ENCODE peak calls at places on chromosomes 6 and 20, in six cellular contexts. One of them, this sample, is unnamed.

GRCh38 chr6:123838612-123839279 is 35.1 kb downstream of the NKAIN2 start:
- DNase-seq in IMR-90: no peak
- DNase-seq in RWPE2: no peak
- DNase-seq in heart right ventricle: no peak
- DNase-seq in psoas muscle: no peak
- DNase-seq in hepatocyte: no peak
- DNase-seq in this sample: no peak

GRCh38 chr20:51153867-51154707 is 131.2 kb upstream of the KCNG1 start:
- DNase-seq in IMR-90: no peak
- DNase-seq in RWPE2: peak; percentile 59
- DNase-seq in heart right ventricle: no peak
- DNase-seq in psoas muscle: no peak
- DNase-seq in hepatocyte: no peak
- DNase-seq in this sample: no peak

GRCh38 chr6:28589234-28589951 is 63.7 kb downstream of the GPX5 start:
- DNase-seq in IMR-90: peak; percentile 95
- DNase-seq in RWPE2: peak; percentile 77
- DNase-seq in heart right ventricle: no peak
- DNase-seq in psoas muscle: no peak
- DNase-seq in hepatocyte: peak; percentile 91
- DNase-seq in this sample: peak; percentile 93

GRCh38 chr6:43492673-43493072 is 15.3 kb downstream of the TJAP1 start:
- DNase-seq in IMR-90: peak; percentile 46
- DNase-seq in RWPE2: no peak
- DNase-seq in heart right ventricle: no peak
- DNase-seq in psoas muscle: no peak
- DNase-seq in hepatocyte: no peak
- DNase-seq in this sample: no peak

GRCh38 chr6:166553563-166554271 is 32.8 kb downstream of the RAMACL start:
- DNase-seq in IMR-90: peak; percentile 94
- DNase-seq in RWPE2: no peak
- DNase-seq in heart right ventricle: peak; percentile 59
- DNase-seq in psoas muscle: peak; percentile 73
- DNase-seq in hepatocyte: no peak
- DNase-seq in this sample: no peak

GRCh38 chr6:120774275-120774674 is 560.0 kb downstream of the TBC1D32 start:
- DNase-seq in IMR-90: no peak
- DNase-seq in RWPE2: no peak
- DNase-seq in heart right ventricle: no peak
- DNase-seq in psoas muscle: no peak
- DNase-seq in hepatocyte: no peak
- DNase-seq in this sample: no peak

GRCh38 chr6:52725530-52726192 is 37.6 kb downstream of the GSTA2 start:
- DNase-seq in IMR-90: peak; percentile 28
- DNase-seq in RWPE2: no peak
- DNase-seq in heart right ventricle: no peak
- DNase-seq in psoas muscle: no peak
- DNase-seq in hepatocyte: peak; percentile 71
- DNase-seq in this sample: no peak

GRCh38 chr6:45617441-45617840 is 239.7 kb upstream of the SUPT3H start:
- DNase-seq in IMR-90: peak; percentile 19
- DNase-seq in RWPE2: no peak
- DNase-seq in heart right ventricle: no peak
- DNase-seq in psoas muscle: no peak
- DNase-seq in hepatocyte: no peak
- DNase-seq in this sample: no peak

GRCh38 chr20:301886-302848 is 4.8 kb downstream of the ZCCHC3 start:
- DNase-seq in IMR-90: no peak
- DNase-seq in RWPE2: no peak
- DNase-seq in heart right ventricle: no peak
- DNase-seq in psoas muscle: no peak
- DNase-seq in hepatocyte: no peak
- DNase-seq in this sample: no peak

GRCh38 chr20:952196-952795 is 36.2 kb upstream of the ANGPT4 start:
- DNase-seq in IMR-90: no peak
- DNase-seq in RWPE2: no peak
- DNase-seq in heart right ventricle: no peak
- DNase-seq in psoas muscle: no peak
- DNase-seq in hepatocyte: no peak
- DNase-seq in this sample: no peak

GRCh38 chr6:15464211-15464725 is 198.6 kb downstream of the DTNBP1 start:
- DNase-seq in IMR-90: no peak
- DNase-seq in RWPE2: no peak
- DNase-seq in heart right ventricle: no peak
- DNase-seq in psoas muscle: peak; percentile 60
- DNase-seq in hepatocyte: no peak
- DNase-seq in this sample: peak; percentile 57

GRCh38 chr20:33649201-33649631 is 12.9 kb upstream of the C20orf144 start:
- DNase-seq in IMR-90: no peak
- DNase-seq in RWPE2: peak; percentile 75
- DNase-seq in heart right ventricle: no peak
- DNase-seq in psoas muscle: peak; percentile 86
- DNase-seq in hepatocyte: no peak
- DNase-seq in this sample: no peak

GRCh38 chr20:50330504-50331313 is 140.1 kb downstream of the CEBPB start:
- DNase-seq in IMR-90: no peak
- DNase-seq in RWPE2: peak; percentile 79
- DNase-seq in heart right ventricle: no peak
- DNase-seq in psoas muscle: no peak
- DNase-seq in hepatocyte: no peak
- DNase-seq in this sample: no peak

GRCh38 chr6:44217332-44218143 is 812 bp downstream of the MYMX start:
- DNase-seq in IMR-90: peak; percentile 14
- DNase-seq in RWPE2: no peak
- DNase-seq in heart right ventricle: peak; percentile 58
- DNase-seq in psoas muscle: peak; percentile 89
- DNase-seq in hepatocyte: no peak
- DNase-seq in this sample: peak; percentile 81

GRCh38 chr6:20056350-20056992 is 155.8 kb downstream of the MBOAT1 start:
- DNase-seq in IMR-90: peak; percentile 63
- DNase-seq in RWPE2: no peak
- DNase-seq in heart right ventricle: no peak
- DNase-seq in psoas muscle: no peak
- DNase-seq in hepatocyte: peak; percentile 84
- DNase-seq in this sample: no peak

GRCh38 chr6:132084811-132085509 is 133.8 kb upstream of the CCN2 start:
- DNase-seq in IMR-90: peak; percentile 99
- DNase-seq in RWPE2: no peak
- DNase-seq in heart right ventricle: no peak
- DNase-seq in psoas muscle: no peak
- DNase-seq in hepatocyte: peak; percentile 10
- DNase-seq in this sample: no peak

GRCh38 chr20:16240355-16240754 is 332.9 kb downstream of the KIF16B start:
- DNase-seq in IMR-90: no peak
- DNase-seq in RWPE2: no peak
- DNase-seq in heart right ventricle: no peak
- DNase-seq in psoas muscle: no peak
- DNase-seq in hepatocyte: no peak
- DNase-seq in this sample: no peak

GRCh38 chr6:121503633-121504032 is 68.2 kb downstream of the GJA1 start:
- DNase-seq in IMR-90: peak; percentile 70
- DNase-seq in RWPE2: no peak
- DNase-seq in heart right ventricle: no peak
- DNase-seq in psoas muscle: no peak
- DNase-seq in hepatocyte: no peak
- DNase-seq in this sample: no peak

GRCh38 chr6:144216668-144217218 is 66.4 kb downstream of the STX11 start:
- DNase-seq in IMR-90: no peak
- DNase-seq in RWPE2: no peak
- DNase-seq in heart right ventricle: no peak
- DNase-seq in psoas muscle: peak; percentile 87
- DNase-seq in hepatocyte: no peak
- DNase-seq in this sample: no peak

GRCh38 chr6:143860111-143860510 is 4.2 kb upstream of the ZC2HC1B start:
- DNase-seq in IMR-90: peak; percentile 5
- DNase-seq in RWPE2: no peak
- DNase-seq in heart right ventricle: no peak
- DNase-seq in psoas muscle: no peak
- DNase-seq in hepatocyte: no peak
- DNase-seq in this sample: no peak

GRCh38 chr6:155399062-155399746 is 56.4 kb downstream of the NOX3 start:
- DNase-seq in IMR-90: no peak
- DNase-seq in RWPE2: no peak
- DNase-seq in heart right ventricle: no peak
- DNase-seq in psoas muscle: no peak
- DNase-seq in hepatocyte: peak; percentile 32
- DNase-seq in this sample: no peak

GRCh38 chr6:133435065-133435728 is 194.0 kb downstream of the EYA4 start:
- DNase-seq in IMR-90: no peak
- DNase-seq in RWPE2: no peak
- DNase-seq in heart right ventricle: peak; percentile 23
- DNase-seq in psoas muscle: peak; percentile 81
- DNase-seq in hepatocyte: no peak
- DNase-seq in this sample: no peak

DNA sequence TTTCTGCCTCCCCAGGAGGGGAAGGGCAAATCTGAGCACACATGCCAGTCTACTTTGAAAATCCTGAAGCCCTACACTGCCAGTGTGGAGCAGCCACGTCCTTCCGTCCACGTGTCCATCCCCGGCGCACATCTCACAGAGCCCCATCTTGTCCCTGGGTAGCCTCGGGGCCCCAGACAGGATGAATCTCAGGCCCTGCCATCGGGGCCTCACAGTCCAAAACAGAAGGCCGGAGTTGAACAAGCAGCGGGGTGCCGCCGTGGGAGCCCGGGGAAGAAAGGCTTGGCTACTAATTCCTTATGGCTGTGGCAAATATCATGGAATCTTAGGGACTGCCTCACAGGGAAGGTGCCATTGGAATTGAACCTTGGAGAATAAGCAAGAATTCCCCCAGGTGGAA is 299.1 kb downstream of the NRN1 start:
- DNase-seq in IMR-90: no peak
- DNase-seq in RWPE2: no peak
- DNase-seq in heart right ventricle: no peak
- DNase-seq in psoas muscle: no peak
- DNase-seq in hepatocyte: no peak
- DNase-seq in this sample: no peak
- H3K27ac ChIP-seq in IMR-90: no peak overlapping the region
- H3K27ac ChIP-seq in RWPE2: no peak overlapping the region
- H3K27ac ChIP-seq in heart right ventricle: no peak overlapping the region
- H3K27ac ChIP-seq in psoas muscle: no peak overlapping the region
- H3K27ac ChIP-seq in hepatocyte: no peak overlapping the region
- H3K27ac ChIP-seq in this sample: no peak overlapping the region

GRCh38 chr20:23009636-23010035 is 25.5 kb upstream of the SSTR4 start:
- DNase-seq in IMR-90: no peak
- DNase-seq in RWPE2: no peak
- DNase-seq in heart right ventricle: no peak
- DNase-seq in psoas muscle: no peak
- DNase-seq in hepatocyte: no peak
- DNase-seq in this sample: no peak
- H3K27ac ChIP-seq in IMR-90: no peak overlapping the region
- H3K27ac ChIP-seq in RWPE2: no peak overlapping the region
- H3K27ac ChIP-seq in heart right ventricle: no peak overlapping the region
- H3K27ac ChIP-seq in psoas muscle: no peak overlapping the region
- H3K27ac ChIP-seq in hepatocyte: no peak overlapping the region
- H3K27ac ChIP-seq in this sample: no peak overlapping the region

DNA sequence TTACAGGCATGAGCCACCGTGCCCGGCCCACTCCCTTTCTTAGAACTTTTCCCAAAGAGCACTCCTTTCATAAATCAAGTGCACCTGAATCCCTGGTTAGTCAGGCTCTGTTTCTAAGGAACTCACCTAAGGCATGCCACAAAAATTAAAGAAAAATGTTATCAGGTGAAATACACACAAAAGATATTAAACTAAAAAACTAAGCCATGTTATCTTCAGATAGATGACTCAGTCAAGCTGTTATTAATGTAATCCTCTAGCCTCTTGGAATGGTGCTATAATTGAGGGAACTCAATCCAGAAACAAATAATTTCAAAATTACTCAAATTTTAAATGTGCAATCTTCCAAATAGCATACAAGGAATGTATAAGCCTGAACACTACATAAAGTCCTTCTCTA is 83.0 kb downstream of the TENT5A start:
- DNase-seq in IMR-90: no peak
- DNase-seq in RWPE2: no peak
- DNase-seq in heart right ventricle: no peak
- DNase-seq in psoas muscle: no peak
- DNase-seq in hepatocyte: no peak
- DNase-seq in this sample: no peak
- H3K27ac ChIP-seq in IMR-90: no peak overlapping the region
- H3K27ac ChIP-seq in RWPE2: no peak overlapping the region
- H3K27ac ChIP-seq in heart right ventricle: no peak overlapping the region
- H3K27ac ChIP-seq in psoas muscle: no peak overlapping the region
- H3K27ac ChIP-seq in hepatocyte: no peak overlapping the region
- H3K27ac ChIP-seq in this sample: no peak overlapping the region

GRCh38 chr6:25127433-25127832 is 151.7 kb upstream of the CARMIL1 start:
- DNase-seq in IMR-90: no peak
- DNase-seq in RWPE2: no peak
- DNase-seq in heart right ventricle: no peak
- DNase-seq in psoas muscle: no peak
- DNase-seq in hepatocyte: no peak
- DNase-seq in this sample: no peak

GRCh38 chr6:25132934-25133333 is 146.2 kb upstream of the CARMIL1 start:
- DNase-seq in IMR-90: no peak
- DNase-seq in RWPE2: no peak
- DNase-seq in heart right ventricle: no peak
- DNase-seq in psoas muscle: no peak
- DNase-seq in hepatocyte: no peak
- DNase-seq in this sample: no peak

GRCh38 chr6:25125736-25126135 is 153.4 kb upstream of the CARMIL1 start:
- DNase-seq in IMR-90: no peak
- DNase-seq in RWPE2: no peak
- DNase-seq in heart right ventricle: no peak
- DNase-seq in psoas muscle: no peak
- DNase-seq in hepatocyte: no peak
- DNase-seq in this sample: no peak

GRCh38 chr6:25133479-25133878 is 145.7 kb upstream of the CARMIL1 start:
- DNase-seq in IMR-90: no peak
- DNase-seq in RWPE2: no peak
- DNase-seq in heart right ventricle: no peak
- DNase-seq in psoas muscle: no peak
- DNase-seq in hepatocyte: no peak
- DNase-seq in this sample: no peak

DNA sequence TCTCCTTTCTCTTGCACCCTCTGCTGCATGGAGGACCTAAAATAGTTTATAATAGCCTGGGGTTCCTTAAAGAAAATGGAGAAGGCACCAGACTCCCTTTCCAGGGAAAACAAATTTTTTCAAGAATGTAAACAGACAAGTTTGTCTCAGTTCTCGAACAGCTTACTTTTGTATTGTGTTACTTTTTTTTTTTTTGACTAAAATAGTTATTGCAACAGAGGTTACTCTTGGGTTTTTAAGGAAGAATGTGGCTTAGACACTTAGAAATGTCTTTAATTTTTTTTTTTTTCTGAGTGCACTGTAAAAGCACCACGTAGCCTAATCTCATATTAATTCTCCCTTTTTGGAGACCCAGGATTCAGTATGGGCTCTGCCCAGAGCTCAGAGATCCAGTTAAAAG is 148.7 kb upstream of the CARMIL1 start:
- DNase-seq in IMR-90: no peak
- DNase-seq in RWPE2: no peak
- DNase-seq in heart right ventricle: no peak
- DNase-seq in psoas muscle: no peak
- DNase-seq in hepatocyte: no peak
- DNase-seq in this sample: no peak
- H3K27ac ChIP-seq in IMR-90: no peak overlapping the region
- H3K27ac ChIP-seq in RWPE2: no peak overlapping the region
- H3K27ac ChIP-seq in heart right ventricle: peak overlapping the region; percentile 82
- H3K27ac ChIP-seq in psoas muscle: no peak overlapping the region
- H3K27ac ChIP-seq in hepatocyte: no peak overlapping the region
- H3K27ac ChIP-seq in this sample: no peak overlapping the region